ENCODE peak calls at places on chromosomes 13 and 19, in nine cellular contexts. One of them, this sample, is unnamed. For H3K4me1, the result is how much of the 10 kb centered on the place peaks cover.

GRCh38 chr19:45087531-45087930 is 5.4 kb upstream of the PPP1R37 start:
- DNase-seq in A549: no peak
- DNase-seq in adipocyte: no peak
- DNase-seq in heart right ventricle: no peak
- DNase-seq in pancreas: no peak
- DNase-seq in mesendoderm: no peak
- DNase-seq in cardiac muscle cell: no peak
- DNase-seq in lower lobe of right lung: no peak
- DNase-seq in ovary: no peak
- DNase-seq in this sample: no peak

GRCh38 chr13:33138441-33138840 is 122.2 kb downstream of the KL start:
- DNase-seq in A549: no peak
- DNase-seq in adipocyte: peak
- DNase-seq in heart right ventricle: no peak
- DNase-seq in pancreas: no peak
- DNase-seq in mesendoderm: no peak
- DNase-seq in cardiac muscle cell: no peak
- DNase-seq in lower lobe of right lung: no peak
- DNase-seq in ovary: no peak
- DNase-seq in this sample: no peak

GRCh38 chr13:48160879-48161278 is 66.0 kb upstream of the MED4 start:
- DNase-seq in A549: peak
- DNase-seq in adipocyte: no peak
- DNase-seq in heart right ventricle: peak
- DNase-seq in pancreas: no peak
- DNase-seq in mesendoderm: no peak
- DNase-seq in cardiac muscle cell: peak
- DNase-seq in lower lobe of right lung: no peak
- DNase-seq in ovary: no peak
- DNase-seq in this sample: no peak

GRCh38 chr19:34171539-34171876 is 796 bp upstream of the LSM14A start:
- DNase-seq in A549: no peak
- DNase-seq in adipocyte: peak
- DNase-seq in heart right ventricle: no peak
- DNase-seq in pancreas: no peak
- DNase-seq in mesendoderm: no peak
- DNase-seq in cardiac muscle cell: peak
- DNase-seq in lower lobe of right lung: no peak
- DNase-seq in ovary: no peak
- DNase-seq in this sample: no peak

GRCh38 chr19:16325671-16326400 is 1.2 kb downstream of the KLF2 start:
- DNase-seq in A549: peak
- DNase-seq in adipocyte: peak
- DNase-seq in heart right ventricle: no peak
- DNase-seq in pancreas: no peak
- DNase-seq in mesendoderm: peak
- DNase-seq in cardiac muscle cell: peak
- DNase-seq in lower lobe of right lung: peak
- DNase-seq in ovary: peak
- DNase-seq in this sample: peak

GRCh38 chr13:93140912-93141311 is 85.7 kb upstream of the GPC6 start:
- DNase-seq in A549: no peak
- DNase-seq in adipocyte: no peak
- DNase-seq in heart right ventricle: no peak
- DNase-seq in pancreas: no peak
- DNase-seq in mesendoderm: no peak
- DNase-seq in cardiac muscle cell: no peak
- DNase-seq in lower lobe of right lung: no peak
- DNase-seq in ovary: no peak
- DNase-seq in this sample: no peak

GRCh38 chr13:102309110-102309509 is 92.7 kb downstream of the FGF14 start:
- DNase-seq in A549: no peak
- DNase-seq in adipocyte: no peak
- DNase-seq in heart right ventricle: no peak
- DNase-seq in pancreas: no peak
- DNase-seq in mesendoderm: no peak
- DNase-seq in cardiac muscle cell: no peak
- DNase-seq in lower lobe of right lung: peak
- DNase-seq in ovary: no peak
- DNase-seq in this sample: no peak

GRCh38 chr13:98910501-98910951 is 67.3 kb downstream of the DOCK9 start:
- DNase-seq in A549: peak
- DNase-seq in adipocyte: peak
- DNase-seq in heart right ventricle: peak
- DNase-seq in pancreas: no peak
- DNase-seq in mesendoderm: peak
- DNase-seq in cardiac muscle cell: peak
- DNase-seq in lower lobe of right lung: no peak
- DNase-seq in ovary: no peak
- DNase-seq in this sample: no peak

GRCh38 chr13:79485014-79485441 is 4.1 kb downstream of the NDFIP2 start:
- DNase-seq in A549: peak
- DNase-seq in adipocyte: peak
- DNase-seq in heart right ventricle: no peak
- DNase-seq in pancreas: peak
- DNase-seq in mesendoderm: peak
- DNase-seq in cardiac muscle cell: peak
- DNase-seq in lower lobe of right lung: no peak
- DNase-seq in ovary: no peak
- DNase-seq in this sample: peak

GRCh38 chr13:75512253-75512652 is 25.4 kb downstream of the COMMD6 start:
- DNase-seq in A549: no peak
- DNase-seq in adipocyte: no peak
- DNase-seq in heart right ventricle: no peak
- DNase-seq in pancreas: no peak
- DNase-seq in mesendoderm: no peak
- DNase-seq in cardiac muscle cell: peak
- DNase-seq in lower lobe of right lung: no peak
- DNase-seq in ovary: no peak
- DNase-seq in this sample: no peak

GRCh38 chr19:18423258-18424020 is 4.2 kb downstream of the SSBP4 start:
- DNase-seq in A549: no peak
- DNase-seq in adipocyte: no peak
- DNase-seq in heart right ventricle: no peak
- DNase-seq in pancreas: no peak
- DNase-seq in mesendoderm: no peak
- DNase-seq in cardiac muscle cell: no peak
- DNase-seq in lower lobe of right lung: peak
- DNase-seq in ovary: peak
- DNase-seq in this sample: peak

GRCh38 chr19:10752237-10752912 is 34.5 kb downstream of the DNM2 start:
- DNase-seq in A549: no peak
- DNase-seq in adipocyte: no peak
- DNase-seq in heart right ventricle: no peak
- DNase-seq in pancreas: no peak
- DNase-seq in mesendoderm: no peak
- DNase-seq in cardiac muscle cell: no peak
- DNase-seq in lower lobe of right lung: no peak
- DNase-seq in ovary: no peak
- DNase-seq in this sample: no peak
- H3K4me1 ChIP-seq in A549: half or more
- H3K4me1 ChIP-seq in adipocyte: under half
- H3K4me1 ChIP-seq in heart right ventricle: half or more
- H3K4me1 ChIP-seq in pancreas: under half
- H3K4me1 ChIP-seq in mesendoderm: under half
- H3K4me1 ChIP-seq in cardiac muscle cell: under half
- H3K4me1 ChIP-seq in lower lobe of right lung: half or more
- H3K4me1 ChIP-seq in ovary: under half
- H3K4me1 ChIP-seq in this sample: half or more

DNA sequence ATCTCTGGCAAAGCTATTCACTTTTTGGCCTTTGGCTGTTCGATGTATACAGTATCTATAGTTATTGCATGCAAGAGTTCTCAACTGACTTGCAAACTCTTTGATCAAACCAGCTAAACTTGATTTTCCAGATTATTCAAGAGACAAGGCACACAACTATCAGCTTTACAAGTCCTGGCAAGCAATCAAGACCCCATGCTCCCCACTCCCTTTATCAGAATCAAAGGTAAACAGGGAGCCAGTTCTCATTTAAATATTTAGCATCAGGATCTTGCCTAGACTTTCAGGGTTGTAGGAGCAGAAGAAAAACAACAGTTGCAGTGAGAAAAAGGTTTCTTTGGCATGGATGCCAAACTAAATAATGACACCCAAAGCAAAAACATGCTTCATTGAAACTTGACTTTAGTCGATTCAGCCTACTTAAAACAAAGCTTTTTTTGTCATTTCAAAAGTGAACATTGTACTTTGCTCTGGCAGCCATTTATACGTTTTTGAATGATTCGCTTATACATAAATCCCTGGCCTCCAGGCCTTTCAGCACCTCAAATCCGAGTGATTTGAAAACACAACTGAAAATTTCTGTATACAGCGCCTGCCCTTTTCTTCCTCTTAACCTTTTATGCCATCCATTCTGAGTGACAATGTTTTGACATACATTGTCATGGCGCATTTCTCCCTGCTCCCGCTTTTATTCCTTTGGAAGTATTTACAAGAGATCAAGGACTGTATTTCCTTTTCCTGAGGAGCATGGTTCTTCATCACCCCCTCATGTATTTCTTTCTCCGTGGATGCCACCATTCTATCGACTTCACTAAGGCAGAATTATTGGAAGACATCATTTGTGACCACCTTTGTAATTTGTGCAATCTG is 340.8 kb downstream of the KLF5 start:
- DNase-seq in A549: no peak
- DNase-seq in adipocyte: peak
- DNase-seq in heart right ventricle: no peak
- DNase-seq in pancreas: no peak
- DNase-seq in mesendoderm: peak
- DNase-seq in cardiac muscle cell: no peak
- DNase-seq in lower lobe of right lung: no peak
- DNase-seq in ovary: no peak
- DNase-seq in this sample: no peak
- H3K4me1 ChIP-seq in A549: under half
- H3K4me1 ChIP-seq in adipocyte: under half
- H3K4me1 ChIP-seq in heart right ventricle: under half
- H3K4me1 ChIP-seq in pancreas: under half
- H3K4me1 ChIP-seq in mesendoderm: under half
- H3K4me1 ChIP-seq in cardiac muscle cell: under half
- H3K4me1 ChIP-seq in lower lobe of right lung: under half
- H3K4me1 ChIP-seq in ovary: under half
- H3K4me1 ChIP-seq in this sample: under half

GRCh38 chr19:35348909-35349611 is 1.4 kb downstream of the FFAR1 start:
- DNase-seq in A549: no peak
- DNase-seq in adipocyte: no peak
- DNase-seq in heart right ventricle: no peak
- DNase-seq in pancreas: no peak
- DNase-seq in mesendoderm: no peak
- DNase-seq in cardiac muscle cell: no peak
- DNase-seq in lower lobe of right lung: peak
- DNase-seq in ovary: peak
- DNase-seq in this sample: peak
- H3K4me1 ChIP-seq in A549: under half
- H3K4me1 ChIP-seq in adipocyte: under half
- H3K4me1 ChIP-seq in heart right ventricle: under half
- H3K4me1 ChIP-seq in pancreas: under half
- H3K4me1 ChIP-seq in mesendoderm: under half
- H3K4me1 ChIP-seq in cardiac muscle cell: under half
- H3K4me1 ChIP-seq in lower lobe of right lung: under half
- H3K4me1 ChIP-seq in ovary: under half
- H3K4me1 ChIP-seq in this sample: under half

GRCh38 chr13:112105884-112106283 is 38.9 kb downstream of the SOX1 start:
- DNase-seq in A549: no peak
- DNase-seq in adipocyte: no peak
- DNase-seq in heart right ventricle: no peak
- DNase-seq in pancreas: no peak
- DNase-seq in mesendoderm: peak
- DNase-seq in cardiac muscle cell: no peak
- DNase-seq in lower lobe of right lung: no peak
- DNase-seq in ovary: no peak
- DNase-seq in this sample: no peak
- H3K4me1 ChIP-seq in A549: under half
- H3K4me1 ChIP-seq in adipocyte: under half
- H3K4me1 ChIP-seq in heart right ventricle: under half
- H3K4me1 ChIP-seq in pancreas: under half
- H3K4me1 ChIP-seq in mesendoderm: under half
- H3K4me1 ChIP-seq in cardiac muscle cell: under half
- H3K4me1 ChIP-seq in lower lobe of right lung: under half
- H3K4me1 ChIP-seq in ovary: under half
- H3K4me1 ChIP-seq in this sample: under half

GRCh38 chr19:49557641-49558325 is 22.6 kb downstream of the NOSIP start:
- DNase-seq in A549: no peak
- DNase-seq in adipocyte: no peak
- DNase-seq in heart right ventricle: no peak
- DNase-seq in pancreas: peak
- DNase-seq in mesendoderm: no peak
- DNase-seq in cardiac muscle cell: no peak
- DNase-seq in lower lobe of right lung: no peak
- DNase-seq in ovary: no peak
- DNase-seq in this sample: no peak
- H3K4me1 ChIP-seq in A549: under half
- H3K4me1 ChIP-seq in adipocyte: under half
- H3K4me1 ChIP-seq in heart right ventricle: under half
- H3K4me1 ChIP-seq in pancreas: under half
- H3K4me1 ChIP-seq in mesendoderm: under half
- H3K4me1 ChIP-seq in cardiac muscle cell: under half
- H3K4me1 ChIP-seq in lower lobe of right lung: under half
- H3K4me1 ChIP-seq in ovary: under half
- H3K4me1 ChIP-seq in this sample: half or more

GRCh38 chr19:19459707-19460251 is 54.3 kb downstream of the GATAD2A start:
- DNase-seq in A549: no peak
- DNase-seq in adipocyte: peak
- DNase-seq in heart right ventricle: no peak
- DNase-seq in pancreas: no peak
- DNase-seq in mesendoderm: no peak
- DNase-seq in cardiac muscle cell: peak
- DNase-seq in lower lobe of right lung: peak
- DNase-seq in ovary: no peak
- DNase-seq in this sample: peak

GRCh38 chr19:19460258-19460731 is 54.8 kb downstream of the GATAD2A start:
- DNase-seq in A549: no peak
- DNase-seq in adipocyte: no peak
- DNase-seq in heart right ventricle: no peak
- DNase-seq in pancreas: no peak
- DNase-seq in mesendoderm: no peak
- DNase-seq in cardiac muscle cell: no peak
- DNase-seq in lower lobe of right lung: peak
- DNase-seq in ovary: no peak
- DNase-seq in this sample: peak

GRCh38 chr19:19458110-19458816 is 52.8 kb downstream of the GATAD2A start:
- DNase-seq in A549: no peak
- DNase-seq in adipocyte: no peak
- DNase-seq in heart right ventricle: no peak
- DNase-seq in pancreas: no peak
- DNase-seq in mesendoderm: no peak
- DNase-seq in cardiac muscle cell: no peak
- DNase-seq in lower lobe of right lung: peak
- DNase-seq in ovary: no peak
- DNase-seq in this sample: no peak

GRCh38 chr19:19459099-19459498 is 53.6 kb downstream of the GATAD2A start:
- DNase-seq in A549: no peak
- DNase-seq in adipocyte: peak
- DNase-seq in heart right ventricle: no peak
- DNase-seq in pancreas: no peak
- DNase-seq in mesendoderm: no peak
- DNase-seq in cardiac muscle cell: peak
- DNase-seq in lower lobe of right lung: no peak
- DNase-seq in ovary: no peak
- DNase-seq in this sample: no peak

GRCh38 chr19:19457691-19458090 is 52.2 kb downstream of the GATAD2A start:
- DNase-seq in A549: no peak
- DNase-seq in adipocyte: no peak
- DNase-seq in heart right ventricle: no peak
- DNase-seq in pancreas: no peak
- DNase-seq in mesendoderm: no peak
- DNase-seq in cardiac muscle cell: no peak
- DNase-seq in lower lobe of right lung: peak
- DNase-seq in ovary: no peak
- DNase-seq in this sample: no peak
- H3K4me1 ChIP-seq in A549: under half
- H3K4me1 ChIP-seq in adipocyte: under half
- H3K4me1 ChIP-seq in heart right ventricle: half or more
- H3K4me1 ChIP-seq in pancreas: under half
- H3K4me1 ChIP-seq in mesendoderm: under half
- H3K4me1 ChIP-seq in cardiac muscle cell: under half
- H3K4me1 ChIP-seq in lower lobe of right lung: half or more
- H3K4me1 ChIP-seq in ovary: under half
- H3K4me1 ChIP-seq in this sample: half or more

This sample was measured in mucosa of descending colon.